ENCODE peak calls at places on chromosomes 13 and 19, in ten cellular contexts. B is heart left ventricle, X is breast epithelium, D is ascending aorta, A is foreskin fibroblast, Q is body of pancreas, K is cardiac fibroblast, G is PC-3, Y is upper lobe of left lung, O is fibroblast of the aortic adventitia. S is an unnamed sample.

GRCh38 chr19:2974342-2974932 is 2.9 kb upstream of the TLE6 start:
- DNase-seq in B (no peak), X (peak), D (no peak), A (no peak), Q (no peak), K (peak), G (no peak), Y (no peak), O (peak), S (no peak)

GRCh38 chr19:8310342-8311055 is 2.3 kb upstream of the CD320 start:
- DNase-seq in B (no peak), X (no peak), D (no peak), A (no peak), Q (peak), K (no peak), G (no peak), Y (no peak), O (no peak), S (no peak)

GRCh38 chr13:110396913-110397379 is 89.9 kb downstream of the COL4A2 start:
- DNase-seq in B (peak), X (peak), D (peak), A (peak), Q (peak), K (peak), G (peak), Y (no peak), O (peak), S (peak)

GRCh38 chr13:95704510-95704909 is 27.6 kb downstream of the DNAJC3 start:
- DNase-seq in B (no peak), X (no peak), D (no peak), A (no peak), Q (peak), K (no peak), G (peak), Y (no peak), O (no peak), S (no peak)

GRCh38 chr13:79716191-79716590 is 235.2 kb downstream of the NDFIP2 start:
- DNase-seq in B (no peak), X (no peak), D (no peak), A (no peak), Q (no peak), K (no peak), G (no peak), Y (no peak), O (no peak), S (no peak)

GRCh38 chr13:109694972-109695371 is 91.4 kb downstream of the IRS2 start:
- DNase-seq in B (no peak), X (no peak), D (no peak), A (no peak), Q (no peak), K (no peak), G (no peak), Y (no peak), O (no peak), S (no peak)

GRCh38 chr13:46401432-46401831 is 14.4 kb upstream of the RUBCNL start:
- DNase-seq in B (no peak), X (no peak), D (no peak), A (no peak), Q (no peak), K (no peak), G (no peak), Y (no peak), O (no peak), S (no peak)

GRCh38 chr13:73697166-73697565 is 437.0 kb downstream of the KLF12 start:
- DNase-seq in B (no peak), X (no peak), D (no peak), A (no peak), Q (no peak), K (no peak), G (no peak), Y (no peak), O (no peak), S (peak)

DNA sequence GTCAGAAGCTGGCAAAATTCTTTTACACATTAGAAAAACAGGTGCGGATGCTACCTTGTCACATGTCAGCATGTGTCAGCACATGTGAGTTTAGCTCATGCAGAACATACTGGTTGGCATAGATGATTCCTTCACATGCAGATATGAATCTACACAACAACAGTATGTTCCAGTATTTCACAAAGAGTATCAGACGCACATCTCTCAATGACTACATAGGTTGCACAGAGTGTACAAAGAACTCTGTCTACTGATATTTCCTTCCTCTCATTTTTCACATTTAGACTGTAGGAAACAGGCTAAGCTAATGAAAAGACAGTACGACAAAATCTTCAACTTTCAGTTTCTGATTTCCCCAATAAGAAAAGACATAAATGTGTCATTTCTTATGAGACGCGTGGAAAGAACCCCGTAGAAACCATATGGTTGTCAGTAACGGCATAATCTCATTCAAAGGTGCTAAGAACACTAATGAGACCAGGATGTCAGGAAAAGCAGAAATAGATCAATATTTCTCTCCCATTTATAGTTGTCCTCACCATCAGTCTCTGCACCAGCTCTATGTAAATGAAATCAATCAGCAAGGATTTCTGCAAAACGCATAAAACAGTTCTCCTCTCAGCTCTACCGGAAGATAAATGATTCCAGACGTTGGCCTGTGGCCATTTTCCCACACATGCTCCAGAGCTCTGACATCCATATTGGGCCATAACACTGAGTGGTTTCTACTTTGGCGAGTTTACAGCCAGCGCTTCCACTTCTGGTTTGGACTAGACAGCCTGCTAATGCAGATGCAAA is 81.2 kb downstream of the STARD13 start:
- DNase-seq in B (peak), X (no peak), D (no peak), A (peak), Q (peak), K (peak), G (no peak), Y (no peak), O (peak), S (peak)
- TF ChIP-seq CTCF in B (no peak), X (no peak), D (no peak), A (no peak), Q (no peak), K (no peak), G (no peak), Y (no peak), O (no peak), S (no peak)

GRCh38 chr13:112730157-112730671 is 40.4 kb downstream of the ATP11A start:
- DNase-seq in B (no peak), X (no peak), D (no peak), A (no peak), Q (no peak), K (no peak), G (no peak), Y (no peak), O (no peak), S (no peak)
- H3K4me3 ChIP-seq in B (no peak), X (no peak), D (no peak), A (no peak), Q (no peak), K (no peak), G (no peak), Y (no peak), O (no peak), S (no peak)

GRCh38 chr19:40605201-40605971 is 4.2 kb downstream of the LTBP4 start:
- DNase-seq in B (peak), X (peak), D (no peak), A (peak), Q (peak), K (peak), G (peak), Y (peak), O (peak), S (peak)
- TF ChIP-seq CTCF in B (peak), X (no peak), D (no peak), A (no peak), Q (peak), K (no peak), G (peak), Y (no peak), O (no peak), S (peak)

DNA sequence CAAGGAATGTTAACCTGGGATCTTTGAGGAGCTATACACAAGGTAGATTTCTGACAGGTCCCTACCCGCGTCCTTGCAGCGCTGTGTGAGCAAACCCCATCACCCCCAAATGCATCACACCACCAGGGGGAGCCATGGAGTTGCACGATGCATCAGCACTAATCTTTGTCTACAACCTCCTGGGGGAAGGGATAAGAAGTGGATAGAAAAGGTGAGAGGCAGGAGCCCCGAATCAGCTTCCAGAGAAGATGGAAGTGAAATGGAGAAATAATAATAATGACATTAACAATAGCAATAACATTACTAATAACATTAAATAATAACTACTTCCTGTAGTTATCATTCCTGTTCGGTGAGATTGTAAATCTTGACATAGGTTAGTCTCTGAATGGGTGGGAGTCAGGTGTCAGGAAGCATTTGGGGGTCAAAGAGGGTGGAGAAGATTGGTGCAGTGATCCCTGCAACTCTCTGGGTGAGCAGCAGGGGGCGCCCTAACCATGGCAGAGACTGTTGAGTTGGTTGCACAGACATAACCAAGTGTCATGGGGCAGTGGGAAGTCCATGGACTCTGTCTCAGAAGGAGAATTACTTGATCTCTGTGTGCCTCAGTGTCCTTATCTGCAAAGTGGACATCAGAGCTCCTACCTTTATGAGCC is 16.5 kb downstream of the SIGLEC7 start:
- DNase-seq in B (peak), X (peak), D (no peak), A (peak), Q (peak), K (peak), G (peak), Y (no peak), O (peak), S (no peak)
- H3K4me3 ChIP-seq in B (no peak), X (no peak), D (no peak), A (no peak), Q (no peak), K (no peak), G (no peak), Y (no peak), O (no peak), S (no peak)

DNA sequence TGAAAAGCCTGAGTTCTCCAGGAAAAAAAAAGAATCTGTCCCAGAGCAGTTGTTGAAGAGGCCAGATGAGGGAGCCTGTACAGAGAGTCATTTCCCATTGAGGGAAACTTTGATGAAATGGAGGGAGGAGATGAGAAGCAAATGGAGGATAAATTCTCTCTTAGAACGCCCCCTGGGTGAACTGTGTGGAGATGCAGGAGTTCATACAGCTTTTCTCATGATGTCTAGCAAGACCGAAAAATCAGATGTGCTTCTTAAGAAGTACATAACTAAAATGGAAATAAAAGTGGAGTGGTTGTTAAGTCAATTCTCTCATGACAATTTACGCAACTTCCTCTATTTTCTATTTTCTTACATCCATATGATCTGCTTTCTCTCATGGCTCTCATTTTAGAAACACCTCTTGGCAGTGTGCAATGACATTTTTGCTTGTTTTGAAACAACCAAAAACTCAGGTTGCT is 1263.1 kb downstream of the PCDH9 start:
- DNase-seq in B (no peak), X (no peak), D (no peak), A (no peak), Q (no peak), K (peak), G (peak), Y (no peak), O (peak), S (peak)
- TF ChIP-seq CTCF in B (no peak), X (no peak), D (peak), A (peak), Q (no peak), K (peak), G (peak), Y (no peak), O (peak), S (peak)

DNA sequence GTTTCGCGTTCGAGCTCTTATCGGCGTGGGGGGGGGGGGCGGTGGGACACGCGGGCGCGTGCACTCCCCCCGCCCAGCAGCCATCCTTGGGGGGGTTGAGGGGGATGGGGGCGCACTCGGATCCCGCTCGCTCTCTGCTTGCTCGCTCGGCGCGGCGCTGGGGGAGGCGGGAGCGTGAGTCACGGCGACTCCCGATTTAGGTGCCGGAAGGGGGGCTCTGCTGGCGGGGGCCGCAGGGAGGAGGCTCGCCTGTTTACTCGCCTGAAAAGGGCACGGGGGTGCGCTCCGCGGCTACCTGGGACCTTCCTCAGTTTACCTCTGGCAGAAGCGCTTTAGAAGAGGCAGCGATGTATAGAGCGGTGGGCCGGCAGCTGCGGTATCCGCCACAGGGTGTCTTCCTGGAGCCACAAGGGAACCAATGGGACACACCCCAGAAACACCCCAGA is 1.1 kb upstream of the PDE4A start:
- DNase-seq in B (no peak), X (no peak), D (no peak), A (no peak), Q (no peak), K (no peak), G (no peak), Y (peak), O (no peak), S (no peak)
- H3K4me3 ChIP-seq in B (peak), X (peak), D (no peak), A (peak), Q (no peak), K (peak), G (peak), Y (no peak), O (peak), S (peak)

DNA sequence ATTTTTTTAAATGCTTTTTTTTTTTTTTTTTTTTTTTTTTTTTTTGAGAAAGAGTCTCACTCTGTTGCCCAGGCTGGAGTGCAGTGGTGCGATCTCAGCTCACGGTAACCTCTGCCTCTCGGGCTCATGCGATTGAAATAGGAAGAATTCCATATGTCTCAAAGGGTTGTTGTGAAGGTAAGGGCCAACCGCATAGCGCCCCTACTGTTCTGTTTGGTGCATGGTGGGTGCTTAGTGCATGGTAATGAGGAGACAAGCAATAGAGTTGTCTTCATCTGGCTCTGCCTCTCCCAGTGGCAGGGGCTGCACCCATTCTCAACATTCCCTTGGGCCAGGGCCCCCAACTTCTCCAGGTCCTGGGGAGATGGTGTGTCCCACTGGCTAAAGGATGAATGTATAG is 68.7 kb downstream of the RASL11A start:
- DNase-seq in B (no peak), X (no peak), D (no peak), A (peak), Q (peak), K (peak), G (peak), Y (no peak), O (peak), S (peak)
- TF ChIP-seq CTCF in B (no peak), X (no peak), D (peak), A (peak), Q (peak), K (peak), G (peak), Y (no peak), O (peak), S (peak)

DNA sequence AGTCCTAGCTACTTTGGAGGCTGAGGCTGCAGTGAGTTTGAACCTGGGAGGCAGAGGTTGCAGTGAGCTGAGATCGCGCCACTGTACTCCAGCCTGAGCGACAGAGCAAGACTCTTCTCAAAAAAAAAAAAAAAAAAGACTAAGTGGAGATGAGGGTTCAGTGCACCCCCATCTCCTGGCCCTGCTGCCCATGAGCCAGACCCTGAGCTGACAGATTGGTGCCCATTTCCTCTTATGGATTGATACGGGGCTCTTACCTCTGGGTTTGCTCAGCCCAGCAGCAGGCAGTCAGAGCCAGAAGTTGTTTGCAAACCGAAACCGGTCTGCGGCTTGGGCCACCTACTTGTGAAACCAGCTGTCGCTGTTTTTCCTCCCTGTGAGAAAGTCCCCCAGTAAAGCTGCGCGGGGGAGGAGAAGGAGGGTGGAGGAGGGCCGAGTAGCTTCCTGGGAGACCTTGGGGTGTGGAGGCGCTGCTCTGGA is 36.9 kb downstream of the ARRDC2 start:
- DNase-seq in B (peak), X (peak), D (peak), A (peak), Q (peak), K (peak), G (peak), Y (no peak), O (peak), S (peak)
- H3K4me3 ChIP-seq in B (peak), X (peak), D (peak), A (peak), Q (no peak), K (peak), G (peak), Y (no peak), O (peak), S (peak)